ENCODE peak calls at places on chromosomes 7 and 10, in seven cellular contexts. G is upper lobe of left lung, W is lung, R is left ventricle myocardium inferior, O is hepatocyte, H is mucosa of descending colon, S is Peyer's patch. Y is an unnamed sample.

GRCh38 chr7:13639416-13639815 is 350.1 kb downstream of the ETV1 start:
- DNase-seq in H (no peak), R (no peak), W (no peak), S (no peak), G (no peak), O (peak; percentile 4), Y (no peak)

GRCh38 chr10:71727429-71728217 is 8.0 kb upstream of the C10orf105 start:
- DNase-seq in W (peak; percentile 62), R (peak; percentile 70), S (peak; percentile 92), G (peak; percentile 83), O (peak; percentile 50), H (peak; percentile 88), Y (peak; percentile 93)

GRCh38 chr7:77831481-77831880 is 32.9 kb downstream of the PHTF2 start:
- DNase-seq in S (no peak), O (no peak), R (no peak), G (no peak), H (no peak), W (no peak), Y (no peak)

GRCh38 chr7:49294611-49295010 is 370.3 kb downstream of the CDC14C start:
- DNase-seq in G (no peak), W (no peak), H (no peak), R (no peak), S (no peak), O (no peak), Y (no peak)

GRCh38 chr7:147523056-147523455 is 1067.5 kb upstream of the C7orf33 start:
- DNase-seq in S (no peak), H (no peak), R (no peak), W (no peak), G (no peak), O (no peak), Y (no peak)

GRCh38 chr7:119090851-119091250 is 866.3 kb downstream of the ANKRD7 start:
- DNase-seq in S (no peak), R (no peak), H (no peak), W (no peak), G (no peak), O (peak; percentile 17), Y (no peak)

GRCh38 chr7:113087278-113087998 is 811 bp upstream of the GPR85 start:
- DNase-seq in G (no peak), S (no peak), W (no peak), R (no peak), H (no peak), O (peak; percentile 41), Y (no peak)

GRCh38 chr7:26237035-26237807 is 35.7 kb downstream of the CBX3 start:
- DNase-seq in O (no peak), R (no peak), S (no peak), H (no peak), G (no peak), W (no peak), Y (no peak)

GRCh38 chr7:6530626-6531491 is 20.4 kb downstream of the GRID2IP start:
- DNase-seq in S (peak; percentile 85), G (no peak), W (no peak), R (no peak), H (no peak), O (no peak), Y (peak; percentile 87)

GRCh38 chr7:106345421-106346166 is 60.8 kb upstream of the NAMPT start:
- DNase-seq in G (no peak), O (no peak), S (no peak), W (no peak), H (no peak), R (no peak), Y (no peak)

GRCh38 chr7:142939226-142939910 is at the start of gene LLCFC1:
- DNase-seq in G (no peak), S (no peak), W (no peak), O (peak; percentile 27), R (no peak), H (no peak), Y (no peak)

GRCh38 chr7:140688341-140688740 is 8.2 kb upstream of the NDUFB2 start:
- DNase-seq in R (no peak), H (no peak), G (no peak), O (no peak), W (no peak), S (peak; percentile 11), Y (peak; percentile 49)

GRCh38 chr7:108222236-108222892 is 92.2 kb upstream of the LAMB4 start:
- DNase-seq in S (no peak), H (no peak), R (no peak), W (no peak), O (no peak), G (no peak), Y (no peak)

GRCh38 chr10:86757110-86757790 is 831 bp downstream of the BMPR1A start:
- DNase-seq in G (peak; percentile 26), H (peak; percentile 55), W (peak; percentile 32), R (peak; percentile 25), O (peak; percentile 67), S (peak; percentile 53), Y (peak; percentile 83)

GRCh38 chr7:26705567-26705966 is 158.8 kb downstream of the SKAP2 start:
- DNase-seq in S (no peak), R (no peak), W (no peak), H (no peak), O (peak; percentile 38), G (no peak), Y (no peak)

GRCh38 chr7:155804897-155805825 is 7.1 kb downstream of the SHH start:
- DNase-seq in S (peak; percentile 60), O (peak; percentile 81), W (no peak), R (peak; percentile 44), H (peak; percentile 57), G (peak; percentile 61), Y (peak; percentile 77)

GRCh38 chr10:15254808-15255655 is 86.5 kb upstream of the NMT2 start:
- DNase-seq in W (no peak), O (no peak), H (no peak), R (no peak), S (no peak), G (no peak), Y (peak; percentile 54)

GRCh38 chr10:114208351-114208750 is 29.2 kb downstream of the TDRD1 start:
- DNase-seq in G (no peak), W (no peak), O (no peak), H (no peak), S (no peak), R (no peak), Y (no peak)

GRCh38 chr10:74799840-74800239 is 26.6 kb upstream of the KAT6B start:
- DNase-seq in O (no peak), H (no peak), S (no peak), G (no peak), R (no peak), W (no peak), Y (no peak)

GRCh38 chr10:100006241-100006886 is 3.4 kb downstream of the DNMBP start:
- DNase-seq in S (no peak), W (no peak), R (no peak), H (no peak), O (peak; percentile 70), G (no peak), Y (no peak)

GRCh38 chr10:102645388-102645740 is 1.1 kb downstream of the TRIM8 start:
- DNase-seq in G (peak; percentile 92), W (peak; percentile 75), H (peak; percentile 87), S (peak; percentile 89), R (peak; percentile 80), O (peak; percentile 80), Y (peak; percentile 91)

DNA sequence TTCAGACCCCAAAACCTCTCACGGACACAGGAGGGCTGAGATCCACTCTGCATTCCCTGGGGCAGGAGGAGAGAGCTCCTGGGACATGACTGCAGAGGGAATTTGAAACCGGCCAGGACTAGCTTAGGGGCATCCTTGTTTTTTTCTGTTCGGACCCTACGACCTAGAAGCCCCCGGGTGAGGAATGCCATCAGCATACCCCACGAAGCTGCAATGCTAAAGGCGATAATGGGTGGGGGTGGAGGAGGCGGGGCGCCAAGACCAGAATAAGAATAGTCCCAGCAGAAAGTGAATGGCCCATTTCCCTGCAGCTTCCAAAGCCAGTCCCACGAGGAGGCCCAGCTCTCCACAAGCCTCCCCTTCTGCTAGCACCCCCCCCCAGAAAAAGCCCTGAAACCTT is 4.0 kb downstream of the PDGFA start:
- DNase-seq in H (no peak), O (no peak), R (no peak), G (no peak), S (no peak), W (no peak), Y (no peak)
- H3K4me1 ChIP-seq in H (peaks cover 37% of the 10 kb centered on the region), O (peaks cover 23% of the 10 kb centered on the region), R (peaks cover 71% of the 10 kb centered on the region), G (peaks cover 85% of the 10 kb centered on the region), S (no peaks in the 10 kb centered on the region), W (peaks cover 11% of the 10 kb centered on the region), Y (peaks cover 75% of the 10 kb centered on the region)

GRCh38 chr7:30472771-30473392 is 5.7 kb downstream of the NOD1 start:
- DNase-seq in O (peak; percentile 48), H (no peak), G (no peak), R (no peak), S (no peak), W (peak; percentile 28), Y (no peak)
- H3K4me1 ChIP-seq in O (peaks cover 66% of the 10 kb centered on the region), H (peaks cover 36% of the 10 kb centered on the region), G (peaks cover 100% of the 10 kb centered on the region), R (peaks cover 100% of the 10 kb centered on the region), S (peaks cover 16% of the 10 kb centered on the region), W (peaks cover 74% of the 10 kb centered on the region), Y (peaks cover 98% of the 10 kb centered on the region)

DNA sequence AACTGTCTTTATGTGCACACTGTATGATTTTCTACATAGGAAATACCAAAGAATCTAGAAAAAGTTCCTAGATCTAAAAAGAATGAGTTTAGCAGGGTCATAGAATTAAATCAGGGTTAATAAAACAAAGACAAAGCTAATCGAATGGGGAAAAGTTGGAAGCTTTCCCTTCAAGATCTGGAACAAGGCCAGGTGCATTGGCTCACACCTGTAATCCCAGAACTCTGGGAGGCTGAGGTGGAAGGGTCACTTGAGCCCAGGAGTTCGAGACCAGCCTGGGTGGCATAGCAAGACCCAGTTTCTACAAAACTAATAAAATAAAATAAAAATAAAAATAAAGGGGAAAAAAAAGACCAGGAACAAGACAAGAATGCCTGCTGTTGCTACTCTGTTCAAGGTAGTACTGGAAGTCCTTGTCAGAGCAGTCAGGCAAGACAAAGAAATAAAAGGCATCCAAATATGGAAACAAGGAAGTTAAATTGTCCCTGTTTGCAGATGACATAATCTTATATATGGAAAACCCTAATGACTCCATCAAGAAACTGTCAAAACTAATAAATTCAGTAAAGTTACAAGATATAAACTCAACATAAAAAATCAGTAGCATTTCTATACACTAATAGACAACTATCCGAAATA is 76.1 kb upstream of the RHEB start:
- DNase-seq in H (no peak), R (no peak), G (no peak), W (no peak), S (no peak), O (no peak), Y (no peak)
- H3K4me1 ChIP-seq in H (no peaks in the 10 kb centered on the region), R (peaks cover 58% of the 10 kb centered on the region), G (no peaks in the 10 kb centered on the region), W (peaks cover 7% of the 10 kb centered on the region), S (no peaks in the 10 kb centered on the region), O (peaks cover 6% of the 10 kb centered on the region), Y (peaks cover 5% of the 10 kb centered on the region)

GRCh38 chr7:101164071-101164840 is 1.1 kb downstream of the VGF start:
- DNase-seq in S (no peak), R (no peak), W (no peak), O (peak; percentile 79), H (no peak), G (no peak), Y (peak; percentile 76)

GRCh38 chr7:101166603-101166908 is 1.2 kb upstream of the VGF start:
- DNase-seq in H (no peak), O (no peak), S (no peak), G (no peak), R (no peak), W (no peak), Y (no peak)

GRCh38 chr7:101166909-101167644 is 1.7 kb upstream of the VGF start:
- DNase-seq in H (no peak), W (no peak), O (peak; percentile 50), G (no peak), S (no peak), R (no peak), Y (no peak)

GRCh38 chr7:101165958-101166602 is 711 bp upstream of the VGF start:
- DNase-seq in H (no peak), R (no peak), W (no peak), O (no peak), G (no peak), S (no peak), Y (peak; percentile 73)

GRCh38 chr7:101165075-101165957 is at the start of gene VGF:
- DNase-seq in G (peak; percentile 91), S (peak; percentile 96), R (peak; percentile 91), W (peak; percentile 92), O (peak; percentile 97), H (peak; percentile 95), Y (peak; percentile 96)
- H3K4me1 ChIP-seq in G (peaks cover 54% of the 10 kb centered on the region), S (peaks cover 21% of the 10 kb centered on the region), R (peaks cover 50% of the 10 kb centered on the region), W (peaks cover 8% of the 10 kb centered on the region), O (peaks cover 25% of the 10 kb centered on the region), H (peaks cover 41% of the 10 kb centered on the region), Y (peaks cover 54% of the 10 kb centered on the region)